ENCODE peak calls at places on chromosomes 3 and 15, in four cellular contexts. One of them, this sample, is unnamed.

GRCh38 chr3:153173758-153174516 is 11.9 kb downstream of the RAP2B start:
- DNase-seq in hepatocyte: no peak
- DNase-seq in H9: peak; percentile 45
- DNase-seq in AG04449: peak; percentile 31
- DNase-seq in this sample: no peak

GRCh38 chr15:65790692-65791334 is 1.3 kb downstream of the DENND4A start:
- DNase-seq in hepatocyte: peak; percentile 14
- DNase-seq in AG04449: no peak
- DNase-seq in H9: no peak
- DNase-seq in this sample: no peak

GRCh38 chr3:48409291-48410201 is 20.3 kb downstream of the PLXNB1 start:
- DNase-seq in H9: peak; percentile 25
- DNase-seq in AG04449: no peak
- DNase-seq in hepatocyte: no peak
- DNase-seq in this sample: no peak

GRCh38 chr3:27573780-27574437 is 89.7 kb upstream of the SLC4A7 start:
- DNase-seq in AG04449: no peak
- DNase-seq in H9: no peak
- DNase-seq in hepatocyte: no peak
- DNase-seq in this sample: no peak

GRCh38 chr15:96767703-96768434 is 437.4 kb downstream of the NR2F2 start:
- DNase-seq in H9: no peak
- DNase-seq in AG04449: no peak
- DNase-seq in hepatocyte: no peak
- DNase-seq in this sample: no peak

GRCh38 chr3:50246517-50246954 is 10.5 kb downstream of the GNAI2 start:
- DNase-seq in AG04449: peak; percentile 65
- DNase-seq in hepatocyte: peak; percentile 83
- DNase-seq in H9: peak; percentile 63
- DNase-seq in this sample: no peak

GRCh38 chr3:113051827-113052226 is 61.0 kb downstream of the GTPBP8 start:
- DNase-seq in hepatocyte: peak; percentile 41
- DNase-seq in AG04449: no peak
- DNase-seq in H9: no peak
- DNase-seq in this sample: no peak

GRCh38 chr15:26013946-26014345 is 150.8 kb upstream of the ATP10A start:
- DNase-seq in AG04449: no peak
- DNase-seq in hepatocyte: no peak
- DNase-seq in H9: no peak
- DNase-seq in this sample: no peak

GRCh38 chr3:60101628-60102027 is 1051.8 kb upstream of the CFAP20DC start:
- DNase-seq in hepatocyte: no peak
- DNase-seq in H9: no peak
- DNase-seq in AG04449: no peak
- DNase-seq in this sample: no peak

GRCh38 chr3:124246949-124247348 is 255.0 kb upstream of the ROPN1 start:
- DNase-seq in H9: no peak
- DNase-seq in AG04449: no peak
- DNase-seq in hepatocyte: peak; percentile 27
- DNase-seq in this sample: peak; percentile 35
- TF ChIP-seq CTCF in H9: peak; percentile 71
- TF ChIP-seq CTCF in AG04449: peak; percentile 28
- TF ChIP-seq CTCF in hepatocyte: peak; percentile 45
- TF ChIP-seq CTCF in this sample: no peak

GRCh38 chr3:190892328-190893011 is 30.0 kb upstream of the GMNC start:
- DNase-seq in H9: peak; percentile 36
- DNase-seq in hepatocyte: no peak
- DNase-seq in AG04449: no peak
- DNase-seq in this sample: peak; percentile 46
- TF ChIP-seq CTCF in H9: no peak
- TF ChIP-seq CTCF in hepatocyte: no peak
- TF ChIP-seq CTCF in AG04449: no peak
- TF ChIP-seq CTCF in this sample: no peak

GRCh38 chr3:192918275-192918588 is 576 bp upstream of the MB21D2 start:
- DNase-seq in H9: no peak
- DNase-seq in AG04449: no peak
- DNase-seq in hepatocyte: no peak
- DNase-seq in this sample: no peak
- TF ChIP-seq CTCF in H9: no peak
- TF ChIP-seq CTCF in AG04449: no peak
- TF ChIP-seq CTCF in hepatocyte: no peak
- TF ChIP-seq CTCF in this sample: no peak

GRCh38 chr3:5729852-5730251 is 542.3 kb downstream of the EDEM1 start:
- DNase-seq in hepatocyte: no peak
- DNase-seq in AG04449: no peak
- DNase-seq in H9: peak; percentile 58
- DNase-seq in this sample: no peak
- TF ChIP-seq CTCF in hepatocyte: no peak
- TF ChIP-seq CTCF in AG04449: no peak
- TF ChIP-seq CTCF in H9: peak; percentile 56
- TF ChIP-seq CTCF in this sample: no peak

DNA sequence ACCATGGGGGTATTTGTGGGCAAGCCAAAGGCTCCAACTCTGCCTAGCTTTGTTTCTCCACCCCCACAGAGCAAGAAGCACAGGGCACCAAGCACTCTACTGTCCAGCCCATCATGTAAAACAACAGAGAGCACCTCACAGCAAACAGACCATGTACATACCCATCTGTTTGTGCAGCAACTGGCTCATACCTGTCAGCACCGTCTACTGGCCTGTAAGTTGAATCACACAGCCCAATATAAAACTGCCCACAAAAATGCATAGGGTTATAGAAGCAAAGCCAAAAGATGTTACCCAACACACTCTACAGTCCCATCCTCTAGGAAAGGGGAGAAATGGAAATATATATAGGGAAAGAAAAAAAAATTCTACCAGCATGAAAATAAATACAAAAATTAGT is 139.7 kb upstream of the CPNE4 start:
- DNase-seq in AG04449: no peak
- DNase-seq in hepatocyte: no peak
- DNase-seq in H9: no peak
- DNase-seq in this sample: no peak
- TF ChIP-seq CTCF in AG04449: no peak
- TF ChIP-seq CTCF in hepatocyte: no peak
- TF ChIP-seq CTCF in H9: no peak
- TF ChIP-seq CTCF in this sample: no peak

GRCh38 chr3:141368062-141368924 is at the start of gene ZBTB38:
- DNase-seq in H9: peak; percentile 96
- DNase-seq in AG04449: no peak
- DNase-seq in hepatocyte: peak; percentile 96
- DNase-seq in this sample: peak; percentile 100

GRCh38 chr3:141371882-141372281 is 3.6 kb downstream of the ZBTB38 start:
- DNase-seq in hepatocyte: no peak
- DNase-seq in AG04449: no peak
- DNase-seq in H9: no peak
- DNase-seq in this sample: no peak

GRCh38 chr3:141372656-141373055 is 4.4 kb downstream of the ZBTB38 start:
- DNase-seq in H9: no peak
- DNase-seq in AG04449: no peak
- DNase-seq in hepatocyte: no peak
- DNase-seq in this sample: no peak

GRCh38 chr3:141368925-141369794 is 856 bp downstream of the ZBTB38 start:
- DNase-seq in H9: no peak
- DNase-seq in hepatocyte: peak; percentile 68
- DNase-seq in AG04449: no peak
- DNase-seq in this sample: peak; percentile 17

GRCh38 chr3:141370065-141370533 is 1.8 kb downstream of the ZBTB38 start:
- DNase-seq in H9: peak; percentile 80
- DNase-seq in hepatocyte: peak; percentile 85
- DNase-seq in AG04449: no peak
- DNase-seq in this sample: peak; percentile 79
- TF ChIP-seq CTCF in H9: peak; percentile 48
- TF ChIP-seq CTCF in hepatocyte: peak; percentile 47
- TF ChIP-seq CTCF in AG04449: peak; percentile 9
- TF ChIP-seq CTCF in this sample: peak; percentile 18

DNA sequence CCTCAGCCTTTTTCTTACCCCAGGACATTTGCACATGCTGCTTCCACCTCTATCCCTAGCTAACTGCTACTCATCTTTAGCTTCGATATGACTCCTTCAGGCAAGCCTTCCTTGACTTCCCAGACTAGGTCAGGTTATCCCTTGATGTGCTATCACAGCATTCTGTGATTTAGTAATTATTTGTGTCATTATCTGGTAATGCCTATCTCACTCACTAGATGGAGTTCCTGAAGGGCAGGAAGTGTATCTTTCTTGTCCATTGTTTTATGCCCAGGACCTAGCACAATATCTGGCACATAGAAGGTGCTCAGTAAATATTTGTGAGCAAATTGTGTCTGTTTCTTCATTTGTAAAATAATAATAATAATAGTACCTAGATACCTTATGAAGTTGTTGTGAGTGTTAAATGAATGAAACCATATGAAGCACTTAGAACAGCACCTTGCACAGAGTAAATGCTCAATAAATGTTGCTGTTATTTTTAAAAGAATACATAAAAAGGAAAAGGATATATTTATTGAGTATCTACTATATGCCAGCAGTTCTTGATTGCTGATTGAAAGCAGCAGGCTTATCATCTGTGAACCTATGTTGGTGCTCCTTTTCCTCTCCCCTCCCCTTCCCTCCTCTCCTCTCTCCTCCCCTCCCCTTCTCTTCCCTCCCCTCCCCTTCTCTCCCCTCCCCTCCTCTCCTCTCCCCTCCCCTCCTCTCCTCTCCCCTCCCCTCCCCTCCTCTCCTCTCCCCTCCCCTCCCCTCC is 31.5 kb downstream of the SQOR start:
- DNase-seq in H9: no peak
- DNase-seq in hepatocyte: no peak
- DNase-seq in AG04449: no peak
- DNase-seq in this sample: no peak
- TF ChIP-seq CTCF in H9: peak; percentile 15
- TF ChIP-seq CTCF in hepatocyte: no peak
- TF ChIP-seq CTCF in AG04449: no peak
- TF ChIP-seq CTCF in this sample: no peak

DNA sequence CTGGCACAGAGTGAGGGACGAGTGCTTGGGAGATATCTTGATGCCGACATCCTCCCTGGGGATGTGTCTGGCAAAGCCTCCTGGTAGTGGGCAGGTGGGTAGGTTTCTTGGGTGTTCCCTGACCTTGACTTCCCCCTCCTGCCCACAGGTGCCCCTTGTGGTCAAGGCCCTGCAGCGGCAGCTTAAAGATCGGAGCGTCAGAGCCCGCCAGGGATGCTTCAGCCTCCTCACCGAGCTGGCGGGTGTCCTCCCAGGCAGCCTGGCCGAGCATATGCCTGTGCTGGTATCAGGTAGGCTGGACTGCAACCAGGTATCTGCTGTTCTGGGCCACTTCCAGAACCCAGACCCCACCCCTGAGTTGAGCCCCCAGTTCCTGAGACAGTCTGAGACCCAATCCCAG is 19.2 kb downstream of the CAND2 start:
- DNase-seq in AG04449: no peak
- DNase-seq in H9: no peak
- DNase-seq in hepatocyte: no peak
- DNase-seq in this sample: no peak
- TF ChIP-seq CTCF in AG04449: no peak
- TF ChIP-seq CTCF in H9: peak; percentile 53
- TF ChIP-seq CTCF in hepatocyte: no peak
- TF ChIP-seq CTCF in this sample: peak; percentile 19

This sample was measured in Calu3.